ENCODE peak calls at places on chromosomes 3 and 15, in seven cellular contexts. C is lower lobe of right lung; V is activated CD4-positive, CD25-positive, alpha-beta regulatory T cell; E is AG08396; U is HS-5; J is stimulated activated CD4-positive, alpha-beta T cell treated with anti-CD3 and anti-CD28 coated beads, TNF-alpha, amount 100 ng/mL, for 24 hours; H is globus pallidus. I is an unnamed sample.

GRCh38 chr15:100725121-100726069 is 123.0 kb downstream of the ASB7 start:
- DNase-seq in C (no peak), V (no peak), E (peak), U (peak), J (no peak), H (no peak), I (peak)

GRCh38 chr3:179652467-179653105 is at the start of gene USP13:
- DNase-seq in C (peak), V (peak), E (peak), U (peak), J (peak), H (peak), I (peak)

GRCh38 chr15:70438776-70439175 is 324.6 kb downstream of the UACA start:
- DNase-seq in C (no peak), V (no peak), E (no peak), U (no peak), J (no peak), H (no peak), I (no peak)

GRCh38 chr3:129130291-129130813 is 8.7 kb upstream of the RAB43 start:
- DNase-seq in C (no peak), V (no peak), E (no peak), U (no peak), J (no peak), H (no peak), I (no peak)

GRCh38 chr3:145903472-145904013 is 257.4 kb downstream of the PLOD2 start:
- DNase-seq in C (no peak), V (no peak), E (no peak), U (no peak), J (no peak), H (no peak), I (no peak)

GRCh38 chr15:45628136-45628535 is 6.7 kb upstream of the SQOR start:
- DNase-seq in C (no peak), V (no peak), E (no peak), U (no peak), J (no peak), H (no peak), I (no peak)

GRCh38 chr3:154932633-154933032 is 147.5 kb upstream of the MME start:
- DNase-seq in C (no peak), V (no peak), E (no peak), U (no peak), J (no peak), H (no peak), I (no peak)

GRCh38 chr3:134073583-134073945 is 43.8 kb upstream of the SLCO2A1 start:
- DNase-seq in C (no peak), V (no peak), E (no peak), U (no peak), J (no peak), H (no peak), I (no peak)

GRCh38 chr15:96058103-96058851 is 272.2 kb upstream of the NR2F2 start:
- DNase-seq in C (no peak), V (no peak), E (no peak), U (no peak), J (no peak), H (peak), I (no peak)

GRCh38 chr15:96418146-96418545 is 87.6 kb downstream of the NR2F2 start:
- DNase-seq in C (no peak), V (no peak), E (no peak), U (no peak), J (no peak), H (no peak), I (no peak)

GRCh38 chr15:64222573-64223361 is 59.9 kb upstream of the PPIB start:
- DNase-seq in C (no peak), V (no peak), E (no peak), U (no peak), J (no peak), H (no peak), I (no peak)

GRCh38 chr3:125965505-125965904 is 3.5 kb upstream of the ROPN1B start:
- DNase-seq in C (no peak), V (no peak), E (no peak), U (no peak), J (no peak), H (no peak), I (no peak)

GRCh38 chr3:43684944-43685343 is 5.8 kb upstream of the ABHD5 start:
- DNase-seq in C (no peak), V (no peak), E (no peak), U (no peak), J (no peak), H (no peak), I (no peak)

GRCh38 chr15:82114660-82115059 is 68.8 kb upstream of the MEX3B start:
- DNase-seq in C (no peak), V (no peak), E (no peak), U (no peak), J (no peak), H (no peak), I (no peak)

GRCh38 chr3:122730240-122730639 is 49.6 kb downstream of the PARP14 start:
- DNase-seq in C (no peak), V (no peak), E (no peak), U (no peak), J (no peak), H (no peak), I (no peak)

GRCh38 chr3:32401141-32401540 is 9.5 kb downstream of the CMTM7 start:
- DNase-seq in C (no peak), V (no peak), E (peak), U (no peak), J (no peak), H (no peak), I (no peak)

GRCh38 chr15:75732809-75733451 is 20.3 kb upstream of the CSPG4 start:
- DNase-seq in C (peak), V (no peak), E (peak), U (no peak), J (no peak), H (peak), I (peak)

GRCh38 chr3:49469037-49469875 is 811 bp upstream of the DAG1 start:
- DNase-seq in C (peak), V (no peak), E (peak), U (no peak), J (no peak), H (peak), I (peak)

GRCh38 chr15:39586387-39587171 is 5.7 kb downstream of the THBS1 start:
- DNase-seq in C (no peak), V (no peak), E (no peak), U (no peak), J (no peak), H (no peak), I (no peak)

GRCh38 chr15:40543082-40543481 is 21.8 kb downstream of the CCDC32 start:
- DNase-seq in C (no peak), V (no peak), E (no peak), U (no peak), J (no peak), H (no peak), I (no peak)

GRCh38 chr3:23751485-23751811 is 54.3 kb upstream of the UBE2E1 start:
- DNase-seq in C (no peak), V (no peak), E (no peak), U (no peak), J (no peak), H (no peak), I (no peak)

GRCh38 chr15:33091983-33092688 is 102.4 kb downstream of the FMN1 start:
- DNase-seq in C (no peak), V (no peak), E (no peak), U (no peak), J (no peak), H (no peak), I (no peak)

GRCh38 chr3:27472166-27472565 is 12.0 kb downstream of the SLC4A7 start:
- DNase-seq in C (no peak), V (no peak), E (no peak), U (no peak), J (no peak), H (no peak), I (no peak)

GRCh38 chr3:111963424-111963823 is 15.4 kb upstream of the ABHD10 start:
- DNase-seq in C (no peak), V (no peak), E (peak), U (peak), J (no peak), H (no peak), I (no peak)

GRCh38 chr3:149816986-149817385 is 4.0 kb downstream of the RNF13 start:
- DNase-seq in C (no peak), V (no peak), E (peak), U (no peak), J (no peak), H (peak), I (no peak)

GRCh38 chr3:67551366-67552016 is 102.9 kb downstream of the SUCLG2 start:
- DNase-seq in C (no peak), V (no peak), E (no peak), U (no peak), J (no peak), H (no peak), I (no peak)

GRCh38 chr3:74442683-74443082 is 171.8 kb downstream of the CNTN3 start:
- DNase-seq in C (no peak), V (no peak), E (no peak), U (no peak), J (no peak), H (no peak), I (no peak)

GRCh38 chr3:105351821-105352220 is 14.9 kb upstream of the ALCAM start:
- DNase-seq in C (no peak), V (no peak), E (no peak), U (no peak), J (no peak), H (no peak), I (no peak)

GRCh38 chr3:148439254-148439822 is 258.4 kb upstream of the AGTR1 start:
- DNase-seq in C (no peak), V (no peak), E (no peak), U (no peak), J (no peak), H (no peak), I (no peak)

GRCh38 chr3:122727766-122728165 is 47.1 kb downstream of the PARP14 start:
- DNase-seq in C (no peak), V (no peak), E (no peak), U (peak), J (no peak), H (no peak), I (no peak)